ENCODE peak calls at places on chromosome 9, in six cellular contexts. N is stomach, R is esophagus squamous epithelium, Z is erythroblast, U is heart left ventricle, M is upper lobe of left lung. C is an unnamed sample.
A peak's percentile ranks its signal among the peaks of the same experiment; 100 is the strongest.

GRCh38 chr9:120925535-120926396 is 830 bp downstream of the TRAF1 start:
- DNase-seq in U (no peak), N (no peak), M (no peak), R (no peak), Z (peak; percentile 45), C (peak; percentile 100)

GRCh38 chr9:84851935-84852585 is 182.5 kb downstream of the NTRK2 start:
- DNase-seq in U (peak; percentile 32), N (peak; percentile 34), M (no peak), R (no peak), Z (no peak), C (peak; percentile 22)

GRCh38 chr9:31916591-31917223 is 467.7 kb upstream of the ACO1 start:
- DNase-seq in U (no peak), N (no peak), Z (no peak), M (no peak), R (no peak), C (no peak)

GRCh38 chr9:3403315-3403714 is 122.5 kb downstream of the RFX3 start:
- DNase-seq in U (no peak), M (no peak), R (no peak), N (no peak), Z (no peak), C (no peak)

GRCh38 chr9:80146466-80146865 is 574.7 kb downstream of the TLE4 start:
- DNase-seq in Z (no peak), U (no peak), R (no peak), M (no peak), N (no peak), C (no peak)

GRCh38 chr9:128556276-128556675 is 3.9 kb downstream of the SPTAN1 start:
- DNase-seq in R (no peak), U (no peak), M (no peak), Z (no peak), N (no peak), C (no peak)

GRCh38 chr9:14365667-14366066 is 51.7 kb upstream of the NFIB start:
- DNase-seq in M (no peak), U (no peak), Z (no peak), N (no peak), R (no peak), C (no peak)

GRCh38 chr9:72271617-72272478 is 93.2 kb downstream of the ZFAND5 start:
- DNase-seq in U (peak; percentile 36), M (no peak), N (peak; percentile 37), R (no peak), Z (peak; percentile 70), C (peak; percentile 65)

GRCh38 chr9:127802576-127803443 is at the start of gene FPGS:
- DNase-seq in U (peak; percentile 93), R (peak; percentile 51), Z (peak; percentile 93), N (peak; percentile 89), M (peak; percentile 96), C (peak; percentile 98)

GRCh38 chr9:5843450-5844249 is 10.7 kb upstream of the ERMP1 start:
- DNase-seq in Z (no peak), R (no peak), M (no peak), N (no peak), U (no peak), C (no peak)

GRCh38 chr9:79917417-79917816 is 345.7 kb downstream of the TLE4 start:
- DNase-seq in M (no peak), R (no peak), U (no peak), Z (no peak), N (no peak), C (no peak)

GRCh38 chr9:36935768-36936497 is 98.1 kb downstream of the PAX5 start:
- DNase-seq in N (peak; percentile 9), M (no peak), Z (no peak), U (no peak), R (no peak), C (no peak)

GRCh38 chr9:35673998-35674361 is 252 bp downstream of the CA9 start:
- DNase-seq in N (no peak), R (no peak), Z (no peak), M (no peak), U (no peak), C (no peak)

GRCh38 chr9:4839470-4839912 is 46.7 kb downstream of the RCL1 start:
- DNase-seq in R (no peak), M (no peak), Z (no peak), U (no peak), N (no peak), C (no peak)

GRCh38 chr9:6984941-6985578 is 227.3 kb downstream of the KDM4C start:
- DNase-seq in M (no peak), U (no peak), Z (no peak), R (no peak), N (no peak), C (no peak)
- TF ChIP-seq POLR2A in M (no peak), U (no peak), Z (no peak), R (no peak), N (no peak), C (no peak)

DNA sequence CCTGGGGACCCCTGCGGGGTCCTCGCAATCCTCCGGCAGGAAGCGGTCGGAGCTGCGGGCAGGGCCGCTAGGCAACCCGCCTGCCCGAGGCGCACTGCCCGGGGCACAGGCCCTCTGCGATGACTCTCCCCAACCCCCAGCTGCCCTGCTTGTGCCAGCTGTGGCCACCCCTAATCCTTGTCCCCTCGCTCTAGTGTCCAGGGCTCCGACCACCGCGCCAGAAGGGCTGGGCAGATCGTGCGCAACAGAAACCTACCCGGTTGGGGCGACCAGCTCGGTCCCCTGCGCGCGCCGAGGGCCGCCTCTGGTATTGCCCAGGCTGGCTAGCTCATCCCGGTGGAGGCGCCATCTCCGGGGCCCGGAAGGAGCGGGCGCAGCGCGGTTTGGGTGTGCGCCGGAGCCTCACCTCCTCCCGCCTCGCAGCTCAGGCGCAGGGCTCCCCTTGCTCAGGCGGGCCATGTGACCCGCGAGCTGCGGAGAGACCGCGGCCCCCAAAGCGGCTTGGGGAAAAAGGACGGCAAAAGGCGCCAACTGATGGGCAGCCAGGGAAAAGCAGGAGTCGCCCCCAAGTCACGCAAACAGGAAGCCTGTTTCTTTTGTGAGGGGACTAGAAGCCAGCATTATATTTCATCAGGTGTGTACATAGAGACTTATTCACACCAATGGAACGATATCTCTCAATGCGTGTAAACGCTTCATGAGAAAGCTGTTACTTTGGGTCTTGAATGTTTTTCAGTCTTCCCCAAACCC is 46.8 kb upstream of the RNF20 start:
- DNase-seq in R (no peak), Z (peak; percentile 57), M (peak; percentile 90), N (peak; percentile 70), U (peak; percentile 47), C (no peak)
- TF ChIP-seq POLR2A in R (peak; percentile 52), Z (peak; percentile 63), M (no peak), N (no peak), U (no peak), C (no peak)

GRCh38 chr9:134406366-134407122 is 80.3 kb downstream of the RXRA start:
- DNase-seq in U (no peak), R (no peak), M (peak; percentile 76), N (no peak), Z (no peak), C (peak; percentile 73)

GRCh38 chr9:134408389-134408788 is 82.1 kb downstream of the RXRA start:
- DNase-seq in U (no peak), Z (no peak), N (no peak), M (no peak), R (no peak), C (no peak)

GRCh38 chr9:134408939-134409737 is 82.9 kb downstream of the RXRA start:
- DNase-seq in M (peak; percentile 85), N (no peak), R (no peak), U (no peak), Z (peak; percentile 38), C (no peak)

GRCh38 chr9:134405527-134405926 is 79.3 kb downstream of the RXRA start:
- DNase-seq in U (no peak), Z (peak; percentile 36), R (no peak), M (no peak), N (no peak), C (no peak)

DNA sequence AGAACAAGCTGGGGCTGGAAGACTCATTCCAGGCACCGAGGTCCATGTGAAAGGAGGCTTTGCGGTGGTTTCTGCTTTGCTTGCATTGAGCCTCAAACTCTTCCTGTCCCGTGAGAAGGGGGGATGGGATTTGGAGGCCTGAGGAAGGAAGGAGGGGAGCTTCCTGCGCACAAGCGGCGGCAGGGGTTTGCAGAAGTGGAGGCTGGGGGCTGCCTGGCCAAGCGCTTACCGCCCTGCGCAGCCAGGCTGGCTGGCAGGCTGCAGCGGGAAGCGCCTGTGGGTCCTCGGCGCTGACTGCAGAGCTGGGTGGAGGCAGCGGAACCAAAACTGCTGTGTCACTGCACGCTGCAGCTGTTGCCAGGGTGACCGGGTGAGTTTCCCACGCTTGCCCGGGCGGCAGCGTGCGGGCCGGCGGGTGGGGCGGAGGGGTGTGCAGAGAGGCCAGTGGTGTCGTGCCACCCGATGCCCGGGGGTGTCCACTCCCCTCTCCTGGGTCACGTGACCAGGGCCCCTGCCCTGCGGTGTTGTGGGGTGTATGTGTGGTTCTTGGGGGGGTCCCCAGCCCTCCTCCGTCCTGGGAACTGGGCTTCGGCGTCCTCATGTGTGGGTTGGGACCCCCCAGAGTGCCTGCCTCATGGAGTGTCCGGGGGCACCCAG is 81.0 kb downstream of the RXRA start:
- DNase-seq in Z (peak; percentile 95), R (no peak), N (peak; percentile 91), M (peak; percentile 95), U (peak; percentile 94), C (peak; percentile 99)
- TF ChIP-seq POLR2A in Z (no peak), R (peak; percentile 49), N (no peak), M (no peak), U (no peak), C (no peak)

GRCh38 chr9:124392254-124392653 is 23.0 kb downstream of the PSMB7 start:
- DNase-seq in R (no peak), U (no peak), M (no peak), Z (no peak), N (no peak), C (peak; percentile 51)
- TF ChIP-seq POLR2A in R (no peak), U (no peak), M (no peak), Z (no peak), N (no peak), C (no peak)